ENCODE peak calls at places on chromosomes 6 and 20, in five cellular contexts. B is HepG2, R is K562, A is GM12878, J is H1. H is an unnamed sample.

GRCh38 chr20:52049001-52049731 is 142.4 kb downstream of the ZFP64 start:
- DNase-seq in B (no peak), R (no peak), A (no peak), J (no peak), H (no peak)

GRCh38 chr20:54062812-54063280 is 7.5 kb downstream of the BCAS1 start:
- DNase-seq in B (peak), R (peak), A (peak), J (no peak), H (peak)

GRCh38 chr6:108580645-108581044 is 19.9 kb downstream of the FOXO3 start:
- DNase-seq in B (no peak), R (no peak), A (no peak), J (no peak), H (no peak)

GRCh38 chr6:116280161-116280959 is 630 bp upstream of the TSPYL1 start:
- DNase-seq in B (no peak), R (peak), A (no peak), J (no peak), H (no peak)

GRCh38 chr6:4374231-4374630 is 238.9 kb upstream of the ECI2 start:
- DNase-seq in B (no peak), R (no peak), A (no peak), J (no peak), H (no peak)

GRCh38 chr20:35166242-35166830 is 5.5 kb upstream of the PROCR start:
- DNase-seq in B (no peak), R (peak), A (no peak), J (no peak), H (no peak)

GRCh38 chr6:3456395-3456767 is 469 bp downstream of the SLC22A23 start:
- DNase-seq in B (no peak), R (peak), A (no peak), J (no peak), H (no peak)

GRCh38 chr6:164911873-164912580 is 397.4 kb downstream of the C6orf118 start:
- DNase-seq in B (no peak), R (no peak), A (no peak), J (no peak), H (no peak)

GRCh38 chr20:35116258-35116657 is 23.7 kb upstream of the TRPC4AP start:
- DNase-seq in B (no peak), R (peak), A (no peak), J (no peak), H (no peak)

GRCh38 chr6:17622144-17622543 is 22.0 kb downstream of the FAM8A1 start:
- DNase-seq in B (no peak), R (no peak), A (no peak), J (no peak), H (no peak)
- TF ChIP-seq JUND in B (no peak), R (no peak), A (no peak), J (no peak), H (no peak)

DNA sequence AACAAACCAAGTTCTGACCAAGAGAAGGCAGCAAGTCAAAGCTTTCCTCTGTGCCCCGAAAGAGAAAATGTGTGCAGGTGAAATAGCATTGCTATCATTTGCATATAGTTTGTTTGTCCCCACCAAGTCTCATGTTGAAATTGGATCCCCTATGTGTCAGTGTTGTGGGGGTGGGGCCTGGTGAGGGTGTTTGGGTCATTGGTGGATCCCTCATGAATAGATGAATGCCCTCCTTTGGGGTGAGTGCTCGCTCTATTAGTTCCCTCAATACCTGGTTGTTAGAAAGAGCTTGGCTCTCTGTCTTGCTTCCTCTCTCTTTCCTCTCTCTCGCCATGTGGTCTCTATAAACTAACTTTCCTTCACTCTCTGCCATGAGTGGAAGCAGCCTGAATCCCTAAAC is 43.9 kb upstream of the SYNDIG1 start:
- DNase-seq in B (no peak), R (no peak), A (no peak), J (no peak), H (no peak)
- TF ChIP-seq ZNF274 in B (no peak), R (no peak), A (no peak), J (no peak), H (no peak)

GRCh38 chr6:120058410-120058809 is 708.8 kb upstream of the MAN1A1 start:
- DNase-seq in B (no peak), R (no peak), A (no peak), J (no peak), H (no peak)
- TF ChIP-seq JUND in B (no peak), R (no peak), A (no peak), J (no peak), H (no peak)

DNA sequence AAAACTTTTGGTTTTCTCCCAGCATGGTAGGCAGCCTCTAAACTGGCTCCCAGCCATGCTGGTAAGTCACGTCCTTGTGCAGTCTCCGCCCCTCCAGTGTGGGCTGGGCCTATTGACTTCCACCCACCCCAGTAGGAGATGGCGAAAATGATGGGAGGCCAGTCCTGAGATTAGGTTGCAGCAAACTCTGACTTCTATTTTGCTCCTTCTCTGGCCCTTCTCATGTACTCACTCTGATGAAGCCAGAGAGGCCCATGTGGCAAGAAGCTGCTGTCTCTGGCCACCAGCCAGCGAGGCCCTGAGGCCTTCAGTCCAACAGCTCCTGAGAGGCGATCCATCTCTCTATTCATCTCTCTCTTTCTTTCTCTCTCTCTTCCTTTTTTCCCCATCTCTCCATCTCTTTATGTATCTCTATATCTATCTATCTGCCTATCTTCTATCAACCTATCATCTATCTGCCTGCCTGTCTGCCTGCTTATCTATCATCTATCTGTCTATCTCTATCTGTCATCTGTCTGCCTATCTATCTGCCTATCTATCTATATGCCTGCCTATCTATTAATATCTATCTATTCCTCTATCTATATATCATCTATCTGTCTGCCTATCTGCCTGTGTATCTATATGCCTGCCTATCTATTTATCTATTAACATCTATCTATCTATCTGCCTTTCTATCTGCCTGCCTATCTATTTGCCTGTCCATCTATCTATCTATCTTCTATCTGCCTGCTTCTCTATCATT is 52.6 kb upstream of the STX16 start:
- DNase-seq in B (no peak), R (no peak), A (no peak), J (no peak), H (no peak)
- TF ChIP-seq ZNF274 in B (no peak), R (no peak), A (no peak), J (no peak), H (no peak)

GRCh38 chr6:22078802-22079545 is 217.9 kb downstream of the PRL start:
- DNase-seq in B (no peak), R (no peak), A (no peak), J (peak), H (no peak)
- TF ChIP-seq JUND in B (no peak), R (no peak), A (no peak), J (no peak), H (no peak)

GRCh38 chr6:144334150-144334708 is 49.1 kb downstream of the UTRN start:
- DNase-seq in B (no peak), R (no peak), A (no peak), J (no peak), H (no peak)

GRCh38 chr6:144335315-144335861 is 50.3 kb downstream of the UTRN start:
- DNase-seq in B (no peak), R (no peak), A (no peak), J (no peak), H (no peak)

GRCh38 chr6:144338474-144338873 is 53.3 kb downstream of the UTRN start:
- DNase-seq in B (no peak), R (no peak), A (no peak), J (no peak), H (no peak)

GRCh38 chr6:144336900-144337299 is 51.8 kb downstream of the UTRN start:
- DNase-seq in B (no peak), R (no peak), A (no peak), J (no peak), H (no peak)

DNA sequence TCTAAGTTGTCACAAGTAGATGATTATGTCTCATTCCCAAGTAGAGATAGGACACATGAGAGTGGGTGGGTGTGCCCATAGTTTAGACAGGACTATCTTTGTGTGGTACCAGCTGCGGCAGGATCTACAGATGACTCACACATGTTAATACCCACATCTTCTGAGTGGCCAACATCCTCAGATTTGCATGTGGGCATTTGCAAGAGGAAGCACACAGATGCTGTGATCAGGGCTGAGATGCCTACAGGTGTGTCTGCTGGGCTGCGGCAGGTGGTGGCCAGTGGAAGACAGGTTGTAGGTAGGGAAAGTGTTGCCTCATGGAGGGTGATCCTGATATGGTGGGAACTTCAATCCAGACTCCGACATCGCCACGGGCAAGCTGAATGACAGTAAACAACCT is 50.8 kb downstream of the UTRN start:
- DNase-seq in B (no peak), R (no peak), A (no peak), J (no peak), H (peak)
- TF ChIP-seq ZNF274 in B (no peak), R (no peak), A (no peak), J (no peak), H (no peak)

GRCh38 chr6:31037692-31038091 is 27.4 kb downstream of the MUC22 start:
- DNase-seq in B (no peak), R (no peak), A (no peak), J (no peak), H (no peak)

GRCh38 chr6:31035862-31036497 is 25.7 kb downstream of the MUC22 start:
- DNase-seq in B (no peak), R (no peak), A (no peak), J (no peak), H (no peak)

GRCh38 chr6:31038559-31038958 is 28.3 kb downstream of the MUC22 start:
- DNase-seq in B (no peak), R (no peak), A (no peak), J (no peak), H (no peak)

GRCh38 chr6:31033075-31033474 is 22.8 kb downstream of the MUC22 start:
- DNase-seq in B (no peak), R (no peak), A (no peak), J (no peak), H (no peak)

DNA sequence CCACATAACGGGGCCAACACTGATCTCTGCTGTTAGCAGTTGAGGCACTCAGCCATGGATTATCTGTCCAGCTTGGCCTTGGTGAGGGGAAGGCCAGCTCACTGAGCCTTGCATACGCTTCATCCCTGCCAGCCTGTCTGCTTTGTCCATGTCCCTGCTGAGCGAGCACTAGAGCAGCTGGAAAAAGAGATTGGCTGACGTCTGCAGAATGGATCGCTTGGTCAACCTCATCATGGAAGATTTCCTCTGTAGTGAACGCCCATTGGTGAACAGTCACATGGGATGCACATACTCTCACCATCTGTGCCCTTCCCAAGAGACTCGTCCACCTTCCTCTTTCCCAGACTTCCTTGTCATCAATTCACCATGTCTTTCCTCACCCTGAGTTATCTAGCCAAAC is 26.9 kb downstream of the MUC22 start:
- DNase-seq in B (no peak), R (no peak), A (no peak), J (no peak), H (no peak)
- TF ChIP-seq JUND in B (no peak), R (no peak), A (no peak), J (no peak), H (no peak)